ENCODE peak calls at places on chromosomes 7 and 10, in seven cellular contexts. G, B, Q, O, J, V and U are unnamed samples.

GRCh38 chr10:100670828-100671479 is 74.4 kb upstream of the PAX2 start:
- DNase-seq in Q (peak), G (peak), V (no peak), J (peak), B (peak), O (peak), U (no peak)

GRCh38 chr10:21334891-21335696 is 190.4 kb downstream of the SKIDA1 start:
- DNase-seq in Q (no peak), B (no peak), G (peak), V (peak), J (peak), O (peak), U (peak)

GRCh38 chr7:157490465-157490912 is 153.7 kb downstream of the DNAJB6 start:
- DNase-seq in J (peak), B (no peak), O (no peak), V (peak), Q (peak), G (peak), U (no peak)

GRCh38 chr10:12658526-12658925 is 309.2 kb downstream of the CAMK1D start:
- DNase-seq in B (no peak), J (no peak), O (no peak), Q (no peak), V (no peak), G (no peak), U (no peak)

GRCh38 chr10:137606-138005 is 2.4 kb downstream of the ZMYND11 start:
- DNase-seq in B (no peak), Q (no peak), V (peak), G (no peak), J (no peak), O (no peak), U (no peak)

GRCh38 chr10:130554701-130555410 is 418.7 kb downstream of the GLRX3 start:
- DNase-seq in J (no peak), O (no peak), Q (peak), B (peak), G (no peak), V (no peak), U (no peak)

GRCh38 chr10:80278480-80278879 is 11.0 kb downstream of the MAT1A start:
- DNase-seq in V (no peak), Q (no peak), J (no peak), G (no peak), O (peak), B (no peak), U (no peak)

GRCh38 chr10:25888627-25889026 is 45.4 kb upstream of the MYO3A start:
- DNase-seq in B (no peak), V (no peak), J (no peak), O (no peak), G (no peak), Q (no peak), U (no peak)

GRCh38 chr10:60390224-60390626 is 550 bp upstream of the ANK3 start:
- DNase-seq in J (no peak), O (no peak), G (no peak), Q (no peak), V (peak), B (no peak), U (no peak)

GRCh38 chr7:125661006-125661405 is 731.4 kb upstream of the POT1 start:
- DNase-seq in J (no peak), G (no peak), Q (no peak), V (no peak), O (no peak), B (no peak), U (no peak)

GRCh38 chr10:102344067-102344466 is 51.4 kb upstream of the NFKB2 start:
- DNase-seq in V (peak), B (no peak), G (no peak), Q (no peak), J (no peak), O (no peak), U (no peak)

GRCh38 chr10:132521041-132521465 is 16.5 kb upstream of the INPP5A start:
- DNase-seq in O (no peak), J (peak), G (no peak), B (peak), V (no peak), Q (no peak), U (peak)

GRCh38 chr10:14859775-14860174 is 18.9 kb upstream of the SUV39H2 start:
- DNase-seq in Q (no peak), J (no peak), O (no peak), V (no peak), G (no peak), B (no peak), U (no peak)

GRCh38 chr7:28346972-28347371 is 65.3 kb upstream of the CREB5 start:
- DNase-seq in Q (no peak), B (no peak), V (peak), J (no peak), O (no peak), G (no peak), U (no peak)

GRCh38 chr7:69820479-69821192 is 222.4 kb downstream of the AUTS2 start:
- DNase-seq in V (no peak), O (no peak), B (no peak), J (no peak), Q (no peak), G (no peak), U (no peak)

GRCh38 chr10:110010076-110011069 is 2.6 kb downstream of the ADD3 start:
- DNase-seq in Q (no peak), J (no peak), O (peak), B (no peak), G (no peak), V (peak), U (no peak)

GRCh38 chr10:46551701-46552525 is 4.5 kb downstream of the GPRIN2 start:
- DNase-seq in J (peak), V (no peak), Q (peak), O (peak), G (no peak), B (no peak), U (peak)

GRCh38 chr7:78953090-78953489 is 500.4 kb downstream of the MAGI2 start:
- DNase-seq in V (peak), J (no peak), B (no peak), O (no peak), G (no peak), Q (no peak), U (no peak)

GRCh38 chr10:132132391-132132841 is 54.3 kb upstream of the DPYSL4 start:
- DNase-seq in O (no peak), Q (no peak), G (no peak), V (no peak), J (peak), B (no peak), U (peak)

GRCh38 chr7:24227603-24228359 is 56.2 kb upstream of the NPY start:
- DNase-seq in V (no peak), B (no peak), J (peak), G (no peak), Q (no peak), O (no peak), U (no peak)

GRCh38 chr10:17001297-17001744 is 128.3 kb downstream of the CUBN start:
- DNase-seq in J (no peak), G (no peak), B (no peak), O (no peak), V (no peak), Q (no peak), U (no peak)

GRCh38 chr7:36943591-36944430 is 219.5 kb upstream of the AOAH start:
- DNase-seq in Q (no peak), J (no peak), O (no peak), B (no peak), V (no peak), G (no peak), U (no peak)

GRCh38 chr10:86678999-86679792 is 10.9 kb downstream of the LDB3 start:
- DNase-seq in V (no peak), B (no peak), O (peak), G (no peak), J (no peak), Q (no peak), U (no peak)

GRCh38 chr7:130662426-130662825 is 6.1 kb downstream of the COPG2 start:
- DNase-seq in Q (no peak), V (peak), G (no peak), O (no peak), B (no peak), J (no peak), U (no peak)

GRCh38 chr10:5861269-5862031 is 28.2 kb downstream of the ANKRD16 start:
- DNase-seq in G (peak), B (no peak), J (no peak), O (no peak), Q (no peak), V (peak), U (no peak)

GRCh38 chr10:74987339-74988054 is 124.0 kb upstream of the SAMD8 start:
- DNase-seq in G (no peak), B (no peak), J (no peak), Q (no peak), O (no peak), V (no peak), U (no peak)

GRCh38 chr10:18214692-18215563 is 74.7 kb downstream of the CACNB2 start:
- DNase-seq in G (peak), J (no peak), Q (no peak), V (peak), O (peak), B (no peak), U (no peak)

GRCh38 chr7:22469371-22470143 is 30.4 kb downstream of the STEAP1B start:
- DNase-seq in J (no peak), B (no peak), O (no peak), G (no peak), V (no peak), Q (no peak), U (no peak)

GRCh38 chr7:40918701-40919271 is 784.0 kb downstream of the SUGCT start:
- DNase-seq in G (peak), Q (no peak), V (peak), O (no peak), B (no peak), J (no peak), U (no peak)

GRCh38 chr10:124036746-124037145 is 56.7 kb downstream of the CHST15 start:
- DNase-seq in V (no peak), J (peak), B (no peak), G (no peak), O (no peak), Q (no peak), U (no peak)

GRCh38 chr10:29160110-29160669 is 128.7 kb upstream of the LYZL1 start:
- DNase-seq in G (no peak), Q (no peak), O (no peak), B (no peak), J (no peak), V (peak), U (peak)

GRCh38 chr10:59019603-59020002 is 156.8 kb upstream of the PHYHIPL start:
- DNase-seq in V (no peak), J (no peak), O (no peak), Q (no peak), G (no peak), B (no peak), U (no peak)

GRCh38 chr7:1431644-1432380 is 27.5 kb downstream of the MICALL2 start:
- DNase-seq in G (no peak), Q (no peak), B (peak), O (no peak), V (no peak), J (no peak), U (no peak)

GRCh38 chr10:6052247-6053221 is 9.6 kb downstream of the IL2RA start:
- DNase-seq in G (no peak), B (peak), Q (no peak), O (peak), J (peak), V (no peak), U (no peak)

GRCh38 chr7:117164578-117164977 is 158.3 kb downstream of the WNT2 start:
- DNase-seq in V (peak), J (no peak), G (no peak), O (no peak), B (no peak), Q (no peak), U (no peak)

GRCh38 chr7:40493609-40494041 is 358.8 kb downstream of the SUGCT start:
- DNase-seq in O (no peak), G (no peak), J (no peak), B (no peak), V (no peak), Q (no peak), U (no peak)

GRCh38 chr7:44793919-44794715 is 2.4 kb upstream of the PPIA start:
- DNase-seq in O (no peak), G (no peak), B (no peak), J (no peak), Q (no peak), V (peak), U (no peak)

GRCh38 chr7:44787041-44787440 is 9.4 kb upstream of the PPIA start:
- DNase-seq in G (no peak), O (no peak), J (peak), V (no peak), Q (no peak), B (no peak), U (no peak)

GRCh38 chr7:44787762-44788161 is 8.7 kb upstream of the PPIA start:
- DNase-seq in J (no peak), B (no peak), Q (no peak), V (no peak), O (no peak), G (no peak), U (no peak)

GRCh38 chr7:44789990-44790389 is 6.5 kb upstream of the PPIA start:
- DNase-seq in V (no peak), Q (no peak), B (no peak), J (no peak), G (no peak), O (no peak), U (no peak)

DNA sequence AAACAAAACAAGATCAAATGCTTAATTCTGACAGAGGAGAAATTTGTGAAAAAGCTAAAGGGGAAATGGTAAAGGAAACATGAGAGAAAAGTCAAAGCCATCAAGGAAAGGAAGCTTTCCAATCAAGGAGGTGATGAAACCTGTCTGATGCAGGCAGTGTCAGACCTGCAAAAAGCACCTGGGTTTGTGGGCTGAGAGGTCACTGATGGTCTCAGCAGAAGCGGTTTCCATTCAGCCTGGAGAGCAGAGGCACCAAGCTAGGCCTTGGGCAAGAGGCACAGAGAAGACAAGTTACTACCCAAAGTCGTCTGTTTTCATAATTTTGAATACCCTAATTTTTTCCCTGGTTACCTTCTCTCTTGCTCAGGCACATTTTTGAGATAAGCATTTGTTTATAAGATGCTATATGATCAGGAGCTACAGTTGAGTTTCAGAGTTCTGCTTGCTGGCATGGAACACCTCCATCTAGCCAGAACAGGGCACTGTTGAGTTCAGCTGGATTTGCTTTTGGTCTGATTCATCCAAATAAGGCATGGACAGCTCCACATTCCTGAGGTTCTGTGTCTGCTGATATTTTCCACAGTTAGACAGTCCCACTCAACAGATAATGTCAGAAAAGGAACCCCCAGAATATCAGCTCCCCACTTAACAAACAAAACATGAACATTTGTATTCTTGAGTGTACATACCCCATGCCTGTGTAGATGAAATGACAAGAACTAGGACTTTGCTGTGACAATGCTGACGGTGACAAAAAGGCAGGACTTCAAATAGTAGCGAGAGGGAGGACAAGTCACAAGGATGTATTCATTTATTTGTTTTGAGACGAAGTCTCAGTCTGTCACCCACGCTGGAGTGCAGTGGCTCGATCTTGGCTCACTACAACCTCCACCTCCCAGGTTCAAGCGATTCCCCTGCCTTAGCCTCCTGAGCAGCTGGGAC is 4.9 kb upstream of the PPIA start:
- DNase-seq in G (no peak), O (no peak), Q (no peak), J (no peak), V (peak), B (no peak), U (no peak)
- TF ChIP-seq CTCF in G (peak), O (no peak), Q (no peak), J (no peak), V (peak), B (no peak), U (no peak)

GRCh38 chr7:134925766-134926165 is 60.5 kb upstream of the AGBL3 start:
- DNase-seq in B (no peak), Q (no peak), V (no peak), O (no peak), J (no peak), G (no peak), U (no peak)

GRCh38 chr7:134922730-134923704 is 63.3 kb upstream of the AGBL3 start:
- DNase-seq in J (no peak), G (no peak), B (no peak), V (no peak), Q (no peak), O (no peak), U (no peak)

GRCh38 chr7:134916428-134916883 is 69.9 kb upstream of the AGBL3 start:
- DNase-seq in Q (no peak), O (no peak), V (no peak), B (no peak), G (no peak), J (no peak), U (no peak)

GRCh38 chr7:134919240-134919641 is 67.1 kb upstream of the AGBL3 start:
- DNase-seq in B (no peak), O (no peak), J (no peak), Q (no peak), G (no peak), V (no peak), U (no peak)

DNA sequence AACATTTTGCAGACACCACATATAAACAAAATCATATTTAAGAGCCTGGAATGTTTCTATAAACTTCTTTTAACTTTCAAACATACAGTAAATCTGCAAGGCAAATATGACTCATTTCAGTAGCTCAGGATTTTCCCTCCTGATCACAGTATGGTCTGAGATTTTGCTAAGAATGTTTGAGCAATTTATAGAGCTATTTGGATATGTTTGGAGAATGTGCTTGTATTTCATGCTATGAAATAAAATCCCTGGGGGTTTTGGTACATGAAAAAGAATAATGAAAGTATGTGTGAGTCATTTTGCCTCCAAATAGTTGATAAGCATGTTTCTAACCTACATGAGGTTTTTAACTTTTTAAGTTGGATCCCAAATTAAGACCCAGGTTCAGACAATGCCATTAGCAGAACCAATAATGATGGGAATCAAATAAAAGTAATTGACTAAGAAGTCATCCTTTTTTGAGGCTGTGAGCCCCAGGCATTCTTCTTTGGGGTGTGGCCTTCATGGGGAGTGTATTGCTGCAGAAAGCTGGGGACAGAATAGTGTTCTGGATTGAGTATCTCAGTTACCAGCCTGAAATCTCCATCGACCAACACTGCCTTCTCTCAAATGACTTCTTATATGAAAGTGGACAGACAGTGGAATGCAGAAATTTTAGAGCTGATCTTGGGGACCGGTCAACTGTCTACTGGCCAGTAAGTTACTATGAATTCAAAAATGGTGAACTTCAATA is 66.1 kb upstream of the AGBL3 start:
- DNase-seq in V (peak), Q (no peak), O (no peak), B (no peak), G (peak), J (no peak), U (no peak)
- H3K27ac ChIP-seq in V (peak), Q (no peak), O (no peak), B (no peak), G (peak), J (no peak), U (peak)

GRCh38 chr7:99331002-99331401 is 5.3 kb downstream of the ARPC1A start:
- DNase-seq in O (no peak), G (no peak), Q (no peak), B (no peak), V (no peak), J (no peak), U (no peak)

GRCh38 chr7:99324966-99325596 is 617 bp upstream of the ARPC1A start:
- DNase-seq in G (no peak), J (peak), O (peak), B (no peak), V (no peak), Q (no peak), U (no peak)

GRCh38 chr7:99324559-99324958 is 1.1 kb upstream of the ARPC1A start:
- DNase-seq in B (peak), Q (no peak), G (no peak), O (no peak), V (no peak), J (no peak), U (no peak)

GRCh38 chr7:99326408-99326782 is 697 bp downstream of the ARPC1A start:
- DNase-seq in Q (no peak), O (no peak), J (no peak), G (no peak), B (no peak), V (no peak), U (no peak)

GRCh38 chr7:99325597-99326407 is at the start of gene ARPC1A:
- DNase-seq in B (peak), G (peak), Q (peak), O (peak), J (peak), V (peak), U (peak)
- TF ChIP-seq CTCF in B (peak), G (peak), Q (peak), O (no peak), J (peak), V (peak), U (no peak)

GRCh38 chr7:75039709-75040108 is 33.9 kb downstream of the RCC1L start:
- DNase-seq in G (no peak), B (no peak), Q (no peak), V (no peak), J (no peak), O (no peak), U (no peak)
- H3K27ac ChIP-seq in G (no peak), B (no peak), Q (no peak), V (no peak), J (no peak), O (no peak), U (peak)

GRCh38 chr10:63887600-63888396 is 366.6 kb downstream of the REEP3 start:
- DNase-seq in V (no peak), O (no peak), B (no peak), G (no peak), J (no peak), Q (no peak), U (no peak)
- TF ChIP-seq CTCF in V (no peak), O (no peak), B (no peak), G (no peak), J (no peak), Q (no peak), U (no peak)

GRCh38 chr7:159099711-159100231 is 44.9 kb downstream of the VIPR2 start:
- DNase-seq in V (no peak), J (peak), B (peak), G (no peak), Q (peak), O (no peak), U (peak)

GRCh38 chr7:159099217-159099655 is 45.4 kb downstream of the VIPR2 start:
- DNase-seq in B (no peak), Q (peak), G (no peak), O (no peak), V (no peak), J (no peak), U (no peak)

GRCh38 chr7:159098424-159098786 is 46.3 kb downstream of the VIPR2 start:
- DNase-seq in V (no peak), O (no peak), B (peak), G (no peak), Q (peak), J (peak), U (peak)

GRCh38 chr7:159097661-159098423 is 46.8 kb downstream of the VIPR2 start:
- DNase-seq in Q (peak), V (no peak), J (peak), O (no peak), G (no peak), B (peak), U (peak)

DNA sequence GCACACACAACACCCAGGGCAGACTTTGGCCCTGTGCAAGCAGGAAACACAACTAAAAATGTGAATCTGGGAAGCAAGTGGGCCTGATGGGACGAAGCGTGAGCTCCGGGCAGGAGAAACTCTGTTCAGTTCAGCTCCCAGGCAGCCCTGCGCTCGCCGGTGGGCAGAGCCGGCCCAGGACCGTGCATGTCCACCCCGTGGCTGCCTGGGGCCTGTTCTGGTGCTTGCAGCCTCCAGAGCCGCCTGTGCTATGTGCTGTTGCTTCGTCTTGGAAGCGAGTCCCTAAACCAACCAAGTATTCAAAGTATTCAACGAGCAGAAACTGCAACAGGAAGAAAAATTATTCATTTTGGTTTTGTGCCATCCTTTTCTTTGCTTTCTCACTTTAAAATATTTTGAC is 45.9 kb downstream of the VIPR2 start:
- DNase-seq in G (peak), J (peak), O (no peak), B (peak), V (no peak), Q (peak), U (peak)
- H3K27ac ChIP-seq in G (no peak), J (no peak), O (no peak), B (no peak), V (no peak), Q (peak), U (no peak)